ENCODE peak calls at places on chromosomes 12 and 14, in seven cellular contexts. I is A673, P is WERI-Rb-1, J is PC-3, Z is gastrocnemius medialis, G is upper lobe of right lung, R is cardiac muscle cell. W is an unnamed sample.

GRCh38 chr12:19847294-19848059 is 408.2 kb downstream of the AEBP2 start:
- DNase-seq in I (no peak), J (no peak), R (no peak), Z (no peak), P (no peak), G (no peak), W (no peak)

GRCh38 chr14:59268011-59268410 is 79.5 kb downstream of the DAAM1 start:
- DNase-seq in I (no peak), J (peak; percentile 99), Z (no peak), P (no peak), R (no peak), G (no peak), W (no peak)

GRCh38 chr12:114013601-114014345 is 47.6 kb upstream of the RBM19 start:
- DNase-seq in J (peak; percentile 57), R (peak; percentile 85), I (peak; percentile 37), P (no peak), G (no peak), Z (no peak), W (peak; percentile 31)

GRCh38 chr14:21860172-21860571 is 186.6 kb upstream of the OR4E1 start:
- DNase-seq in I (peak; percentile 62), Z (no peak), J (peak; percentile 40), G (no peak), P (peak; percentile 9), R (peak; percentile 23), W (peak; percentile 22)

GRCh38 chr12:128314611-128315010 is 47.6 kb downstream of the TMEM132C start:
- DNase-seq in R (no peak), J (no peak), G (no peak), Z (no peak), I (no peak), P (no peak), W (no peak)

GRCh38 chr12:19130224-19131019 is 889 bp downstream of the PLEKHA5 start:
- DNase-seq in Z (peak; percentile 3), R (peak; percentile 54), G (peak; percentile 71), J (peak; percentile 27), I (peak; percentile 47), P (peak; percentile 63), W (no peak)

GRCh38 chr14:103257211-103257962 is 76.7 kb upstream of the EIF5 start:
- DNase-seq in R (no peak), P (no peak), Z (no peak), G (no peak), J (peak; percentile 55), I (peak; percentile 44), W (no peak)

GRCh38 chr12:56948881-56949280 is 8.5 kb downstream of the RDH16 start:
- DNase-seq in P (no peak), I (no peak), R (no peak), J (no peak), G (no peak), Z (no peak), W (no peak)

GRCh38 chr14:88326352-88327103 is 3.5 kb upstream of the KCNK10 start:
- DNase-seq in Z (no peak), P (no peak), G (no peak), R (peak; percentile 30), I (no peak), J (no peak), W (no peak)

GRCh38 chr12:84497819-84498218 is 414.8 kb downstream of the SLC6A15 start:
- DNase-seq in P (no peak), Z (no peak), J (peak; percentile 25), I (peak; percentile 38), R (peak; percentile 42), G (no peak), W (peak; percentile 16)

GRCh38 chr14:35758523-35759129 is 50.5 kb downstream of the RALGAPA1 start:
- DNase-seq in J (no peak), I (no peak), Z (no peak), G (no peak), R (no peak), P (no peak), W (no peak)

GRCh38 chr12:59595097-59595496 is 732 bp upstream of the SLC16A7 start:
- DNase-seq in I (no peak), R (no peak), P (no peak), G (no peak), J (no peak), Z (no peak), W (no peak)

GRCh38 chr12:59874781-59875180 is 279.0 kb downstream of the SLC16A7 start:
- DNase-seq in G (no peak), R (no peak), J (no peak), I (no peak), Z (no peak), P (no peak), W (no peak)

GRCh38 chr12:131810672-131811071 is 17.5 kb upstream of the MMP17 start:
- DNase-seq in R (no peak), Z (no peak), J (no peak), P (no peak), G (no peak), I (no peak), W (no peak)

GRCh38 chr14:53493310-53493709 is 340.2 kb upstream of the DDHD1 start:
- DNase-seq in P (no peak), G (no peak), J (no peak), Z (no peak), I (no peak), R (no peak), W (no peak)

GRCh38 chr14:80927385-80927989 is 14.1 kb downstream of the CEP128 start:
- DNase-seq in G (no peak), I (no peak), R (peak; percentile 23), Z (no peak), P (no peak), J (no peak), W (no peak)
- TF ChIP-seq CTCF in G (no peak), I (peak; percentile 29), R (no peak), Z (no peak), P (no peak), J (no peak), W (no peak)

DNA sequence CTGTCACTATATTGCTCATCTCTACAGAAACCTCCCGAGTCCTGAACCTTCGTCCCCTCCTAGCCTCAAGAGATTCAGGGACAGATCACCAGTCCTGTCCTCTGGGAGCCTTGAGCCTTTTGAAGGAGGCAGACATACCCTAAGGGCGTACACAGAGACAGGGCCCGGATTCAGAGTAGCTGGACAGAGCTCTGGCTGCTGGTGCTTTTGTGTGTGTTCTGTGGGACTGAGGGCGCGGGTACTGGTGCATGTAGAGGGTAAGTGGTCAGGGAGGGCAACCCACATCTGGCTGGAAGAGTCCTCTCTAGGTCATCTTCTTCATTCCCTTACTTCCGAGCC is 16.6 kb downstream of the PPP1R1A start:
- DNase-seq in P (no peak), G (no peak), I (no peak), R (no peak), Z (no peak), J (no peak), W (no peak)
- H3K27ac ChIP-seq in P (no peak overlapping the region), G (no peak overlapping the region), I (no peak overlapping the region), R (no peak overlapping the region), Z (no peak overlapping the region), J (no peak overlapping the region), W (no peak overlapping the region)

GRCh38 chr14:73758392-73759182 is 44.4 kb upstream of the PNMA1 start:
- DNase-seq in J (peak; percentile 82), I (peak; percentile 78), P (peak; percentile 89), G (peak; percentile 88), Z (peak; percentile 68), R (peak; percentile 70), W (peak; percentile 63)
- TF ChIP-seq CTCF in J (peak; percentile 83), I (peak; percentile 80), P (peak; percentile 90), G (peak; percentile 61), Z (peak; percentile 52), R (peak; percentile 65), W (no peak)

GRCh38 chr14:49863483-49864262 is 11.1 kb upstream of the NEMF start:
- DNase-seq in G (no peak), I (no peak), Z (no peak), J (no peak), R (peak; percentile 18), P (no peak), W (no peak)

GRCh38 chr14:49861923-49862673 is 9.5 kb upstream of the NEMF start:
- DNase-seq in Z (peak; percentile 69), I (peak; percentile 95), J (peak; percentile 88), G (peak; percentile 84), P (peak; percentile 75), R (peak; percentile 88), W (peak; percentile 82)

GRCh38 chr14:49868720-49869114 is 16.1 kb upstream of the NEMF start:
- DNase-seq in G (no peak), R (no peak), I (no peak), Z (no peak), P (no peak), J (no peak), W (no peak)

GRCh38 chr14:49867831-49868719 is 15.5 kb upstream of the NEMF start:
- DNase-seq in P (peak; percentile 98), Z (peak; percentile 96), R (peak; percentile 95), J (peak; percentile 98), I (peak; percentile 86), G (peak; percentile 99), W (peak; percentile 94)

DNA sequence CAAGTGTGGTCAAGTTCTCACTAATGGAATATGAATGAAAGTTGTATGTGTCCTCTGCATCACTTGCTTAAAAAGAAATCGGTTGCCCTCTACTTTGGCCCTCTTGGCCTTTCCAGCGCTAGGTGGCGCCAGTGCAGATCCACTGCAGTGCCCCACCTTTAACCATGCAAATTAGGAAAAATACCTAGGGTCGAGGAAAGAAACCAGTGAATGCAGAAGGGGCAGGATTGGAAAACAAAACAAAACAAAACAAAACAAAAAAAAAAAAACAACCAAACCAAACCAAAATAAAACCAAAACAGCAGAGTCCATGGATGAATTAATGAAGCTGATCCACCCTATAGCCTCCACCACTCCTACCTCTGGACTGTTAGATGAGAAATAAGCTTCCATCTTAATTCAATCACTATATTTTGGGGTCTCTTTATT is 12.9 kb upstream of the NEMF start:
- DNase-seq in G (peak; percentile 89), I (peak; percentile 70), J (peak; percentile 88), Z (peak; percentile 20), P (peak; percentile 73), R (peak; percentile 84), W (no peak)
- H3K27ac ChIP-seq in G (peak overlapping the region; percentile 44), I (no peak overlapping the region), J (no peak overlapping the region), Z (peak overlapping the region; percentile 91), P (no peak overlapping the region), R (no peak overlapping the region), W (no peak overlapping the region)

GRCh38 chr14:101628471-101628966 is 67.2 kb downstream of the DIO3 start:
- DNase-seq in P (peak; percentile 70), J (peak; percentile 82), R (peak; percentile 77), I (peak; percentile 83), Z (peak; percentile 41), G (peak; percentile 85), W (peak; percentile 31)
- TF ChIP-seq CTCF in P (peak; percentile 92), J (peak; percentile 88), R (peak; percentile 85), I (peak; percentile 95), Z (peak; percentile 99), G (peak; percentile 100), W (peak; percentile 73)

DNA sequence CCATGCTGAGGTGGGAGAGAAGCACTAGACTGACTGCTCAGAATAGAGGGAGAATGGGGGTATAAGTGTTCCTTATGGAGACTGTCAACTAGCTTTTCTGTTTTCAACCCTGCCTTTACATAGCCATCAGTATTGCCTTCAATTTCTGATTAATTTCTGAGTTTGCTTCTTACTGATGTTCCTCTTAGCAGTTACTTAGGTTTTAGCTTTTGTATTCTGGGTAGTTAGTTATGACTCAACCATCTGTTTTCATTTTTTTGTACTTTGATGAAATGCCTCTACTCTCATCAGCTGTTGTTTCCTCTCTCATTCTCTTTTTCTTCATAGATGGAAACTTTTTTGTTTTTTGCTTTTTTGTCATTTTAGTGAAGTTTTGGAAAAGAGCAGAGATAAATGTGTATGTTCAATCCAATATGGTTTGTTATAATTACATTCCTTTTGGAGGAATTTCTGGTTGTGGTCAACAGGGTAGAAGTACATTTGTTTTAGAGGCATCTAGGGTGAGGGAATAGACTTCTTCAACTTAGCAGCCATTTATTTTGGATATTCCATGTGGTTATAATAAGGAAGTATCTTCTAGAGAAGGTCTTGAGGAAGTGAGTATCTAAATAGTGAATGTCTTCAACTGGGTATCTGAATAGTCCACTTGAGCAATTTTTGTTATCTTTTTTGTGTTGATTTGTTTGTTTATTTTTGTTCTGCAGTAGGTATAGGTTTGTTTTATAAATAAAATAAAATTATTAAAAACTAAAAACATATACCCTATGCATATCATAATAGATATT is 29.6 kb downstream of the PMCH start:
- DNase-seq in P (no peak), R (no peak), I (no peak), J (no peak), G (no peak), Z (no peak), W (no peak)
- H3K27ac ChIP-seq in P (no peak overlapping the region), R (no peak overlapping the region), I (no peak overlapping the region), J (no peak overlapping the region), G (no peak overlapping the region), Z (no peak overlapping the region), W (no peak overlapping the region)

W was measured in HCT116.